ENCODE peak calls at places on chromosomes 12 and 14, in five cellular contexts. One of them, this sample, is unnamed.

GRCh38 chr12:57632369-57632897 is 568 bp downstream of the B4GALNT1 start:
- DNase-seq in progenitor cell of endocrine pancreas: no peak
- DNase-seq in Right ventricle myocardium inferior: no peak
- DNase-seq in BE2C: peak; percentile 52
- DNase-seq in HFFc6: no peak
- DNase-seq in this sample: no peak

GRCh38 chr14:106129274-106129673 is 602.9 kb downstream of the TMEM121 start:
- DNase-seq in Right ventricle myocardium inferior: no peak
- DNase-seq in HFFc6: no peak
- DNase-seq in BE2C: no peak
- DNase-seq in progenitor cell of endocrine pancreas: no peak
- DNase-seq in this sample: no peak

GRCh38 chr14:89027097-89027740 is 202.8 kb downstream of the TTC8 start:
- DNase-seq in progenitor cell of endocrine pancreas: peak; percentile 59
- DNase-seq in HFFc6: no peak
- DNase-seq in BE2C: no peak
- DNase-seq in Right ventricle myocardium inferior: peak; percentile 78
- DNase-seq in this sample: no peak

GRCh38 chr14:78836777-78837176 is 666.6 kb downstream of the NRXN3 start:
- DNase-seq in BE2C: peak; percentile 57
- DNase-seq in progenitor cell of endocrine pancreas: peak; percentile 46
- DNase-seq in Right ventricle myocardium inferior: no peak
- DNase-seq in HFFc6: peak; percentile 48
- DNase-seq in this sample: peak; percentile 10

GRCh38 chr14:37056473-37056872 is 115.9 kb downstream of the SLC25A21 start:
- DNase-seq in progenitor cell of endocrine pancreas: no peak
- DNase-seq in BE2C: no peak
- DNase-seq in HFFc6: no peak
- DNase-seq in Right ventricle myocardium inferior: no peak
- DNase-seq in this sample: no peak

GRCh38 chr14:98231210-98231609 is 1040.8 kb downstream of the BCL11B start:
- DNase-seq in progenitor cell of endocrine pancreas: no peak
- DNase-seq in HFFc6: no peak
- DNase-seq in BE2C: no peak
- DNase-seq in Right ventricle myocardium inferior: no peak
- DNase-seq in this sample: no peak

GRCh38 chr12:114414031-114414865 is 8.3 kb upstream of the TBX5 start:
- DNase-seq in progenitor cell of endocrine pancreas: no peak
- DNase-seq in HFFc6: no peak
- DNase-seq in BE2C: no peak
- DNase-seq in Right ventricle myocardium inferior: peak; percentile 49
- DNase-seq in this sample: no peak

GRCh38 chr14:77212933-77213656 is 31.5 kb downstream of the TMEM63C start:
- DNase-seq in Right ventricle myocardium inferior: no peak
- DNase-seq in progenitor cell of endocrine pancreas: peak; percentile 70
- DNase-seq in HFFc6: peak; percentile 2
- DNase-seq in BE2C: peak; percentile 65
- DNase-seq in this sample: no peak

GRCh38 chr12:89783321-89784060 is 74.9 kb upstream of the ATP2B1 start:
- DNase-seq in HFFc6: no peak
- DNase-seq in progenitor cell of endocrine pancreas: no peak
- DNase-seq in BE2C: no peak
- DNase-seq in Right ventricle myocardium inferior: no peak
- DNase-seq in this sample: no peak

GRCh38 chr12:46942579-46942978 is 116.8 kb upstream of the SLC38A4 start:
- DNase-seq in HFFc6: peak; percentile 84
- DNase-seq in BE2C: no peak
- DNase-seq in progenitor cell of endocrine pancreas: no peak
- DNase-seq in Right ventricle myocardium inferior: no peak
- DNase-seq in this sample: no peak

GRCh38 chr14:63438065-63438757 is 105.0 kb downstream of the PPP2R5E start:
- DNase-seq in BE2C: peak; percentile 82
- DNase-seq in Right ventricle myocardium inferior: no peak
- DNase-seq in HFFc6: peak; percentile 95
- DNase-seq in progenitor cell of endocrine pancreas: no peak
- DNase-seq in this sample: no peak

GRCh38 chr12:119204716-119205285 is 26.1 kb downstream of the HSPB8 start:
- DNase-seq in progenitor cell of endocrine pancreas: no peak
- DNase-seq in BE2C: no peak
- DNase-seq in HFFc6: no peak
- DNase-seq in Right ventricle myocardium inferior: no peak
- DNase-seq in this sample: no peak

GRCh38 chr14:53838374-53838773 is 118.3 kb downstream of the BMP4 start:
- DNase-seq in Right ventricle myocardium inferior: no peak
- DNase-seq in BE2C: no peak
- DNase-seq in progenitor cell of endocrine pancreas: no peak
- DNase-seq in HFFc6: no peak
- DNase-seq in this sample: no peak

GRCh38 chr14:47674546-47675238 is 713 bp downstream of the MDGA2 start:
- DNase-seq in BE2C: peak; percentile 12
- DNase-seq in progenitor cell of endocrine pancreas: no peak
- DNase-seq in Right ventricle myocardium inferior: peak; percentile 49
- DNase-seq in HFFc6: no peak
- DNase-seq in this sample: no peak

GRCh38 chr14:32980887-32981501 is 42.3 kb downstream of the NPAS3 start:
- DNase-seq in BE2C: no peak
- DNase-seq in Right ventricle myocardium inferior: no peak
- DNase-seq in progenitor cell of endocrine pancreas: no peak
- DNase-seq in HFFc6: no peak
- DNase-seq in this sample: no peak

GRCh38 chr12:100871335-100871734 is 76.8 kb downstream of the ANO4 start:
- DNase-seq in HFFc6: no peak
- DNase-seq in Right ventricle myocardium inferior: no peak
- DNase-seq in BE2C: no peak
- DNase-seq in progenitor cell of endocrine pancreas: no peak
- DNase-seq in this sample: no peak

GRCh38 chr12:4164591-4165558 is 108.7 kb upstream of the CCND2 start:
- DNase-seq in progenitor cell of endocrine pancreas: peak; percentile 63
- DNase-seq in HFFc6: peak; percentile 37
- DNase-seq in BE2C: no peak
- DNase-seq in Right ventricle myocardium inferior: peak; percentile 80
- DNase-seq in this sample: no peak

GRCh38 chr12:60335765-60336164 is 739.9 kb downstream of the SLC16A7 start:
- DNase-seq in progenitor cell of endocrine pancreas: no peak
- DNase-seq in Right ventricle myocardium inferior: no peak
- DNase-seq in HFFc6: peak; percentile 54
- DNase-seq in BE2C: no peak
- DNase-seq in this sample: no peak

GRCh38 chr14:55847766-55848165 is 267.8 kb downstream of the KTN1 start:
- DNase-seq in HFFc6: peak; percentile 32
- DNase-seq in progenitor cell of endocrine pancreas: no peak
- DNase-seq in BE2C: no peak
- DNase-seq in Right ventricle myocardium inferior: no peak
- DNase-seq in this sample: no peak

GRCh38 chr12:98741615-98742265 is 96.7 kb downstream of the APAF1 start:
- DNase-seq in progenitor cell of endocrine pancreas: no peak
- DNase-seq in Right ventricle myocardium inferior: no peak
- DNase-seq in HFFc6: no peak
- DNase-seq in BE2C: no peak
- DNase-seq in this sample: no peak

GRCh38 chr12:6424848-6425247 is 19.9 kb upstream of the CD27 start:
- DNase-seq in HFFc6: no peak
- DNase-seq in Right ventricle myocardium inferior: no peak
- DNase-seq in progenitor cell of endocrine pancreas: no peak
- DNase-seq in BE2C: no peak
- DNase-seq in this sample: no peak

GRCh38 chr12:118061876-118062791 is 1.2 kb upstream of the WSB2 start:
- DNase-seq in Right ventricle myocardium inferior: no peak
- DNase-seq in BE2C: no peak
- DNase-seq in progenitor cell of endocrine pancreas: no peak
- DNase-seq in HFFc6: peak; percentile 55
- DNase-seq in this sample: no peak

GRCh38 chr14:67999290-67999689 is 179.7 kb downstream of the RAD51B start:
- DNase-seq in progenitor cell of endocrine pancreas: no peak
- DNase-seq in BE2C: no peak
- DNase-seq in HFFc6: peak; percentile 45
- DNase-seq in Right ventricle myocardium inferior: no peak
- DNase-seq in this sample: no peak

GRCh38 chr12:120813588-120814153 is 88.0 kb downstream of the ACADS start:
- DNase-seq in HFFc6: no peak
- DNase-seq in Right ventricle myocardium inferior: no peak
- DNase-seq in BE2C: no peak
- DNase-seq in progenitor cell of endocrine pancreas: no peak
- DNase-seq in this sample: no peak

GRCh38 chr14:66070542-66071319 is 415.4 kb upstream of the CCDC196 start:
- DNase-seq in Right ventricle myocardium inferior: no peak
- DNase-seq in HFFc6: no peak
- DNase-seq in BE2C: peak; percentile 70
- DNase-seq in progenitor cell of endocrine pancreas: peak; percentile 77
- DNase-seq in this sample: no peak

GRCh38 chr12:69991683-69992297 is 166.8 kb downstream of the MYRFL start:
- DNase-seq in Right ventricle myocardium inferior: no peak
- DNase-seq in HFFc6: no peak
- DNase-seq in progenitor cell of endocrine pancreas: no peak
- DNase-seq in BE2C: peak; percentile 61
- DNase-seq in this sample: no peak